ENCODE peak calls at places on chromosomes 11 and 22, in four cellular contexts. One of them, this sample, is unnamed.

GRCh38 chr11:45860348-45860747 is 13.1 kb downstream of the CRY2 start:
- DNase-seq in GM23338: no peak
- DNase-seq in A549: no peak
- DNase-seq in fibroblast of lung: no peak
- DNase-seq in this sample: no peak

GRCh38 chr11:34632105-34632780 is 11.3 kb downstream of the EHF start:
- DNase-seq in GM23338: no peak
- DNase-seq in A549: peak
- DNase-seq in fibroblast of lung: no peak
- DNase-seq in this sample: no peak

GRCh38 chr11:3203221-3204043 is 15.2 kb downstream of the MRGPRG start:
- DNase-seq in GM23338: peak
- DNase-seq in A549: peak
- DNase-seq in fibroblast of lung: peak
- DNase-seq in this sample: no peak

GRCh38 chr11:107408762-107409200 is 48.8 kb downstream of the CWF19L2 start:
- DNase-seq in GM23338: no peak
- DNase-seq in A549: no peak
- DNase-seq in fibroblast of lung: no peak
- DNase-seq in this sample: no peak

GRCh38 chr11:23359297-23359696 is 499.0 kb upstream of the CCDC179 start:
- DNase-seq in GM23338: no peak
- DNase-seq in A549: no peak
- DNase-seq in fibroblast of lung: peak
- DNase-seq in this sample: peak

GRCh38 chr11:11312738-11313137 is 40.3 kb downstream of the CSNK2A3 start:
- DNase-seq in GM23338: peak
- DNase-seq in A549: no peak
- DNase-seq in fibroblast of lung: no peak
- DNase-seq in this sample: no peak

GRCh38 chr11:46682773-46683752 is 17.4 kb downstream of the ARHGAP1 start:
- DNase-seq in GM23338: no peak
- DNase-seq in A549: no peak
- DNase-seq in fibroblast of lung: peak
- DNase-seq in this sample: no peak

GRCh38 chr11:123055132-123055924 is 6.6 kb downstream of the HSPA8 start:
- DNase-seq in GM23338: no peak
- DNase-seq in A549: no peak
- DNase-seq in fibroblast of lung: no peak
- DNase-seq in this sample: no peak

GRCh38 chr11:117273550-117274289 is 17.4 kb upstream of the BACE1-AS start:
- DNase-seq in GM23338: peak
- DNase-seq in A549: peak
- DNase-seq in fibroblast of lung: peak
- DNase-seq in this sample: peak

GRCh38 chr11:19800162-19800561 is 87.5 kb downstream of the NAV2 start:
- DNase-seq in GM23338: peak
- DNase-seq in A549: no peak
- DNase-seq in fibroblast of lung: no peak
- DNase-seq in this sample: no peak

GRCh38 chr11:108758458-108758857 is 93.6 kb downstream of the DDX10 start:
- DNase-seq in GM23338: no peak
- DNase-seq in A549: no peak
- DNase-seq in fibroblast of lung: peak
- DNase-seq in this sample: no peak

GRCh38 chr22:24583221-24583971 is 9.5 kb downstream of the LRRC75B start:
- DNase-seq in GM23338: no peak
- DNase-seq in A549: no peak
- DNase-seq in fibroblast of lung: peak
- DNase-seq in this sample: no peak

GRCh38 chr11:92453055-92453454 is 228.4 kb downstream of the FAT3 start:
- DNase-seq in GM23338: no peak
- DNase-seq in A549: no peak
- DNase-seq in fibroblast of lung: peak
- DNase-seq in this sample: peak

GRCh38 chr22:32828150-32828549 is 26.6 kb downstream of the TIMP3 start:
- DNase-seq in GM23338: no peak
- DNase-seq in A549: no peak
- DNase-seq in fibroblast of lung: no peak
- DNase-seq in this sample: no peak

GRCh38 chr22:28627791-28628190 is 51.8 kb downstream of the TTC28 start:
- DNase-seq in GM23338: no peak
- DNase-seq in A549: no peak
- DNase-seq in fibroblast of lung: no peak
- DNase-seq in this sample: no peak

GRCh38 chr11:2305862-2306823 is 4.3 kb downstream of the TSPAN32 start:
- DNase-seq in GM23338: no peak
- DNase-seq in A549: no peak
- DNase-seq in fibroblast of lung: peak
- DNase-seq in this sample: no peak

GRCh38 chr11:95459268-95460040 is 228.5 kb upstream of the SESN3 start:
- DNase-seq in GM23338: no peak
- DNase-seq in A549: no peak
- DNase-seq in fibroblast of lung: peak
- DNase-seq in this sample: peak

GRCh38 chr11:82703796-82704195 is 29.9 kb downstream of the FAM181B start:
- DNase-seq in GM23338: no peak
- DNase-seq in A549: no peak
- DNase-seq in fibroblast of lung: no peak
- DNase-seq in this sample: no peak

GRCh38 chr22:41913040-41913719 is 1.7 kb downstream of the SHISA8 start:
- DNase-seq in GM23338: no peak
- DNase-seq in A549: no peak
- DNase-seq in fibroblast of lung: no peak
- DNase-seq in this sample: no peak

GRCh38 chr22:26589367-26589844 is 526 bp downstream of the TPST2 start:
- DNase-seq in GM23338: peak
- DNase-seq in A549: peak
- DNase-seq in fibroblast of lung: peak
- DNase-seq in this sample: no peak

GRCh38 chr11:127844843-127845242 is 742.5 kb downstream of the ETS1 start:
- DNase-seq in GM23338: no peak
- DNase-seq in A549: no peak
- DNase-seq in fibroblast of lung: no peak
- DNase-seq in this sample: no peak

GRCh38 chr11:82906931-82907330 is 5.4 kb downstream of the DDIAS start:
- DNase-seq in GM23338: no peak
- DNase-seq in A549: no peak
- DNase-seq in fibroblast of lung: no peak
- DNase-seq in this sample: no peak

DNA sequence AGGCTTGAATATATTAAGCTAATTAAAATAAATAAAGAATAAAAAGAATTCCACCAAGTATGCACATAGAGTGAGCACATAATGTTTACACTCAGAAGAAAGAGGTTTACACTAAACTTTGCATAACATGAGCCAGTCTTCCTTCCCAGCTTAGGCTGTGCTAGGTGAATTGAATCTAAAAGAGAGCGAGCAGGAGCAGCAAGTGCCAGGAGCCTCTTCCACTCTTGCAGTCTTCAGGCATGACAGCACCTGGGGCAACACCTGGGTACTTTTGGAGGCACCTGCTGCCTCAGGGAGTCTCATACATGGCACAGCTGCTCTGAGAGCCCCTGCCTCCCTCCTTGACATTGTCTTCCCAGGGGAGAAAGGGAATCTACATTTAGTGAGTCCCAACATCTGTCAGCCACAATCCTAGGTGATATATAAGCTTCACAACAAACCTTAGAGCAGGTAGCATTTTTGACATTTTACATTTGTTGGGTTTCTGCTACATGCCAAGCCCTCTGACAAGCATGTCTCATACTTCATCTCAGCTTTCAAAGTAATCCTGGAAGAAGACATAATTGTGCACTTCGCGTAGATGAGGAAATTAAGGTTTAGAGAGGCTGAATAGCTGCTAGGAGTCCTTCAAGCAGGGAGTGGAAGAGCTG is 732.8 kb upstream of the TENM4 start:
- DNase-seq in GM23338: peak
- DNase-seq in A549: no peak
- DNase-seq in fibroblast of lung: no peak
- DNase-seq in this sample: no peak
- TF ChIP-seq CTCF in GM23338: no peak
- TF ChIP-seq CTCF in A549: no peak
- TF ChIP-seq CTCF in fibroblast of lung: no peak
- TF ChIP-seq CTCF in this sample: no peak

DNA sequence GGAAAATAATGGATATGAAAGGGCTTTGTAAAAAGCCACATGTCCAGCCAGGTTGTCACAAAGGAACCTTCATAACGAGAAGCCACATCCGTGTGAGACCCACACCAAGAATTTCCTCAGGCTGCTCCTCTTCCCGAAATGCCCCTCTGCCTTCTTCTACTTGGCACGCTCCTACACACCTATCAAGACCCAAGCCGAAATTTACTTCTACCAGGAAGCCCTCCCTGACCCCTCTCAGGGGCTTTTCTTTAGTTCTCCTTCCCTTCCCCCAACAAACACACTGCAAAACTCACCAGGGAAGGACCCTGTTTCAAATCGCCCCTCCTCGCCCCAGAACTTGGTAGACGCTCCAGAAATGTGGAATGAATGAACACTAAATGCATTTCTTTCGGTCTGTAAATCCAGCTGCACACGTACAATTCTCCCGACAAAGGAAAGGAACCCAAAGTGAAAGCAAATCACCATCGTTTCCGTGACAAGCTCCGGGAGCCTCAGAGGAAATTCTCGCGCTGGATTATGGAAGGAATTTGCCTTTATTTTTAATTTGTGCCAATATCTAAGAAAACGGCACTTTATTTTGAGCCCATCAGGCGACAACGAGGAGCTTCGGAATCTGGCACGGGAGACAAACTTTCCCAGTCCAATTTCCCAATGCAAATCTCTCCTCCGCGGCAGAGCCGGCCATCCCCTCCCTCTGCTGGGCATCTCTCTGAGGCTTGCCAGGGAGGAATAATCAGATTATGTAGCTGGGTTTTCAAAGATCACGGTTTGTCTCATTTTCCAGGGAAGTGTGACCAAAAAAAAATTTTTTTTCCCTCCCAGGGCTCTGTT is 13.2 kb upstream of the SHISAL1 start:
- DNase-seq in GM23338: no peak
- DNase-seq in A549: no peak
- DNase-seq in fibroblast of lung: peak
- DNase-seq in this sample: no peak
- H3K4me3 ChIP-seq in GM23338: no peak
- H3K4me3 ChIP-seq in A549: peak
- H3K4me3 ChIP-seq in fibroblast of lung: peak
- H3K4me3 ChIP-seq in this sample: peak

DNA sequence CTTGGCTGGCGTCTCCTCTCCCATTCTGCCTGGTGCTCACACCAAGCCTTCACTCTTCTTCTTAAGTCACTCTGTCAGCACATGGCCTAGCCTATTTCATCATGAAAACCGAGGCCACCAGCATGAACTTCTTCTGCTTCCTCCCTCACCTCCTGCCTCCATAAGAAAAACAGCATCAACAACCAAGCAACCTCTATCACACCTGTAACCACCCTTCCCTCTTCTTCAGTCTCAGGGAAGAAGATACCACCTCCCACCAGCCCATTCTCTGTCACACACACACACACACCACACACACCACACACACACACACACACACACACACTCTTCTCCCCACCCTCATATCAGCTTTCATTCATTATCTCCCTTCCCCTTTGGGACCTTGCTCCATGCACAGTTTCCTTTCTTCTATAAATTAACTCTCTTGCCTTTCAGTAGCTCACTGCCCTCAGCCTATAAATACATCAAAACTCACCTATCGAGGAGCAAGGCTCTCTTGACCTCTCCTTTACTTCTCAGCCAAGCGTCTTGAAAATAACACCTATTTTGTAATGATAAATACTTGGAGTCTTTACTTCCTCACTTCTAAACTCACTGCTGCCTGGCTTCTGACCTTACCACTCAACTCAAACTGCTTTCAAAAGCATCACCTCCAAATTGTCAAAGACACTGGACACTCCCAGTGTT is 36.5 kb downstream of the SC5D start:
- DNase-seq in GM23338: no peak
- DNase-seq in A549: no peak
- DNase-seq in fibroblast of lung: no peak
- DNase-seq in this sample: no peak
- TF ChIP-seq CTCF in GM23338: no peak
- TF ChIP-seq CTCF in A549: no peak
- TF ChIP-seq CTCF in fibroblast of lung: no peak
- TF ChIP-seq CTCF in this sample: no peak

GRCh38 chr11:635945-636510 is 1.0 kb upstream of the DRD4 start:
- DNase-seq in GM23338: no peak
- DNase-seq in A549: no peak
- DNase-seq in fibroblast of lung: no peak
- DNase-seq in this sample: no peak

GRCh38 chr11:636511-637332 is at the start of gene DRD4:
- DNase-seq in GM23338: peak
- DNase-seq in A549: no peak
- DNase-seq in fibroblast of lung: no peak
- DNase-seq in this sample: no peak

GRCh38 chr11:638616-639323 is 1.7 kb downstream of the DRD4 start:
- DNase-seq in GM23338: peak
- DNase-seq in A549: no peak
- DNase-seq in fibroblast of lung: peak
- DNase-seq in this sample: no peak

GRCh38 chr11:637593-638507 is 781 bp downstream of the DRD4 start:
- DNase-seq in GM23338: peak
- DNase-seq in A549: no peak
- DNase-seq in fibroblast of lung: no peak
- DNase-seq in this sample: peak

DNA sequence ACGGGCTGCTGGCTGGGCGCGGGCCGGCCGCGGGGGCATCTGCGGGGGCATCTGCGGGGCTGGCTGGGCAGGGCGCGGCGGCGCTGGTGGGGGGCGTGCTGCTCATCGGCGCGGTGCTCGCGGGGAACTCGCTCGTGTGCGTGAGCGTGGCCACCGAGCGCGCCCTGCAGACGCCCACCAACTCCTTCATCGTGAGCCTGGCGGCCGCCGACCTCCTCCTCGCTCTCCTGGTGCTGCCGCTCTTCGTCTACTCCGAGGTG is 194 bp downstream of the DRD4 start:
- DNase-seq in GM23338: no peak
- DNase-seq in A549: no peak
- DNase-seq in fibroblast of lung: no peak
- DNase-seq in this sample: no peak
- H3K4me3 ChIP-seq in GM23338: peak
- H3K4me3 ChIP-seq in A549: no peak
- H3K4me3 ChIP-seq in fibroblast of lung: peak
- H3K4me3 ChIP-seq in this sample: peak

GRCh38 chr22:37198290-37199102 is 10.4 kb upstream of the C1QTNF6 start:
- DNase-seq in GM23338: peak
- DNase-seq in A549: peak
- DNase-seq in fibroblast of lung: peak
- DNase-seq in this sample: no peak
- TF ChIP-seq CTCF in GM23338: peak
- TF ChIP-seq CTCF in A549: peak
- TF ChIP-seq CTCF in fibroblast of lung: peak
- TF ChIP-seq CTCF in this sample: peak

DNA sequence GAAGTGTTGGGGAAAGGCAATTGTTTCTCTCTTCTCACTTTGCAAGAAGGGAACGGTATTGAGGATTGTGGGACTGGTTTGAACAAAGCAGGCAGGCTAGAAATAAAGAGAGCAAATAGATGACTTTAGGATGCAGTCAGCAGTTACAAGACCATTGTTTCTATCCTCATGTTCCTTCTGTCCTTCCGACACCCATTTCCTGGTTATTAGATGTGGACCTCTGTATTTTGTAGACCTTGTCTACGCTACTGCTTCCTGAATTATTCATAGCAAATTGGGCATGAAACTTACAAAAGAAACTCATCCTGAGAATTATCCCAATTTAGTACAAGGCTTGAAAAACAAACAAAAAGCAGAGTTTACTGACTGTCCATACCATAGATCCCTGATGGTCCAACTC is 656.3 kb downstream of the NTM start:
- DNase-seq in GM23338: no peak
- DNase-seq in A549: no peak
- DNase-seq in fibroblast of lung: no peak
- DNase-seq in this sample: no peak
- H3K4me3 ChIP-seq in GM23338: no peak
- H3K4me3 ChIP-seq in A549: no peak
- H3K4me3 ChIP-seq in fibroblast of lung: no peak
- H3K4me3 ChIP-seq in this sample: no peak

This sample was measured in retinal pigment epithelial cell.